ENCODE peak calls at places on chromosomes 13 and 19, in nine cellular contexts. One of them, this sample, is unnamed.

GRCh38 chr13:30159446-30159839 is 147.9 kb downstream of the KATNAL1 start:
- DNase-seq in non-pigmented ciliary epithelial cell: peak; percentile 76
- DNase-seq in HT1080: peak; percentile 95
- DNase-seq in NCI-H2081: no peak
- DNase-seq in HEK293T: no peak
- DNase-seq in CD8-positive, alpha-beta memory T cell: no peak
- DNase-seq in HAP-1: no peak
- DNase-seq in activated CD4-positive, alpha-beta T cell treated with anti-CD3 and anti-CD28 coated beads for 24 hours: peak; percentile 33
- DNase-seq in effector memory CD4-positive, alpha-beta T cell: no peak
- DNase-seq in this sample: no peak

GRCh38 chr19:44808463-44809371 is at the start of gene BCAM:
- DNase-seq in effector memory CD4-positive, alpha-beta T cell: no peak
- DNase-seq in HAP-1: peak; percentile 84
- DNase-seq in HEK293T: peak; percentile 79
- DNase-seq in CD8-positive, alpha-beta memory T cell: no peak
- DNase-seq in NCI-H2081: peak; percentile 52
- DNase-seq in activated CD4-positive, alpha-beta T cell treated with anti-CD3 and anti-CD28 coated beads for 24 hours: no peak
- DNase-seq in HT1080: no peak
- DNase-seq in non-pigmented ciliary epithelial cell: no peak
- DNase-seq in this sample: peak; percentile 57

GRCh38 chr13:98429081-98429480 is 147.8 kb downstream of the STK24 start:
- DNase-seq in NCI-H2081: no peak
- DNase-seq in effector memory CD4-positive, alpha-beta T cell: no peak
- DNase-seq in activated CD4-positive, alpha-beta T cell treated with anti-CD3 and anti-CD28 coated beads for 24 hours: no peak
- DNase-seq in HAP-1: no peak
- DNase-seq in non-pigmented ciliary epithelial cell: no peak
- DNase-seq in HEK293T: no peak
- DNase-seq in CD8-positive, alpha-beta memory T cell: no peak
- DNase-seq in HT1080: no peak
- DNase-seq in this sample: no peak

GRCh38 chr19:18713550-18714117 is 30.2 kb downstream of the CRTC1 start:
- DNase-seq in NCI-H2081: no peak
- DNase-seq in effector memory CD4-positive, alpha-beta T cell: no peak
- DNase-seq in HAP-1: no peak
- DNase-seq in CD8-positive, alpha-beta memory T cell: no peak
- DNase-seq in HT1080: no peak
- DNase-seq in non-pigmented ciliary epithelial cell: no peak
- DNase-seq in activated CD4-positive, alpha-beta T cell treated with anti-CD3 and anti-CD28 coated beads for 24 hours: no peak
- DNase-seq in HEK293T: no peak
- DNase-seq in this sample: no peak

GRCh38 chr19:18253716-18254115 is 20.5 kb downstream of the IQCN start:
- DNase-seq in CD8-positive, alpha-beta memory T cell: no peak
- DNase-seq in HAP-1: no peak
- DNase-seq in activated CD4-positive, alpha-beta T cell treated with anti-CD3 and anti-CD28 coated beads for 24 hours: no peak
- DNase-seq in NCI-H2081: no peak
- DNase-seq in HEK293T: no peak
- DNase-seq in non-pigmented ciliary epithelial cell: no peak
- DNase-seq in effector memory CD4-positive, alpha-beta T cell: no peak
- DNase-seq in HT1080: no peak
- DNase-seq in this sample: no peak

GRCh38 chr13:108283110-108283509 is 13.6 kb downstream of the TNFSF13B start:
- DNase-seq in HEK293T: no peak
- DNase-seq in effector memory CD4-positive, alpha-beta T cell: no peak
- DNase-seq in non-pigmented ciliary epithelial cell: no peak
- DNase-seq in CD8-positive, alpha-beta memory T cell: no peak
- DNase-seq in HAP-1: no peak
- DNase-seq in activated CD4-positive, alpha-beta T cell treated with anti-CD3 and anti-CD28 coated beads for 24 hours: no peak
- DNase-seq in NCI-H2081: no peak
- DNase-seq in HT1080: no peak
- DNase-seq in this sample: no peak

GRCh38 chr13:95256086-95256485 is 45.2 kb downstream of the ABCC4 start:
- DNase-seq in NCI-H2081: no peak
- DNase-seq in HAP-1: no peak
- DNase-seq in HT1080: peak; percentile 97
- DNase-seq in effector memory CD4-positive, alpha-beta T cell: no peak
- DNase-seq in activated CD4-positive, alpha-beta T cell treated with anti-CD3 and anti-CD28 coated beads for 24 hours: no peak
- DNase-seq in HEK293T: no peak
- DNase-seq in non-pigmented ciliary epithelial cell: peak; percentile 94
- DNase-seq in CD8-positive, alpha-beta memory T cell: no peak
- DNase-seq in this sample: peak; percentile 0

GRCh38 chr19:40799558-40800338 is 757 bp downstream of the EGLN2 start:
- DNase-seq in HT1080: no peak
- DNase-seq in NCI-H2081: no peak
- DNase-seq in CD8-positive, alpha-beta memory T cell: peak; percentile 27
- DNase-seq in HAP-1: peak; percentile 58
- DNase-seq in activated CD4-positive, alpha-beta T cell treated with anti-CD3 and anti-CD28 coated beads for 24 hours: no peak
- DNase-seq in effector memory CD4-positive, alpha-beta T cell: no peak
- DNase-seq in HEK293T: peak; percentile 33
- DNase-seq in non-pigmented ciliary epithelial cell: no peak
- DNase-seq in this sample: peak; percentile 33

GRCh38 chr19:31126236-31126635 is 223.0 kb downstream of the TSHZ3 start:
- DNase-seq in non-pigmented ciliary epithelial cell: no peak
- DNase-seq in effector memory CD4-positive, alpha-beta T cell: no peak
- DNase-seq in HT1080: no peak
- DNase-seq in NCI-H2081: no peak
- DNase-seq in CD8-positive, alpha-beta memory T cell: no peak
- DNase-seq in HEK293T: no peak
- DNase-seq in activated CD4-positive, alpha-beta T cell treated with anti-CD3 and anti-CD28 coated beads for 24 hours: no peak
- DNase-seq in HAP-1: no peak
- DNase-seq in this sample: no peak

GRCh38 chr19:47430041-47430802 is 10.9 kb upstream of the MEIS3 start:
- DNase-seq in activated CD4-positive, alpha-beta T cell treated with anti-CD3 and anti-CD28 coated beads for 24 hours: no peak
- DNase-seq in CD8-positive, alpha-beta memory T cell: no peak
- DNase-seq in HAP-1: no peak
- DNase-seq in effector memory CD4-positive, alpha-beta T cell: no peak
- DNase-seq in non-pigmented ciliary epithelial cell: no peak
- DNase-seq in HT1080: no peak
- DNase-seq in HEK293T: no peak
- DNase-seq in NCI-H2081: no peak
- DNase-seq in this sample: no peak

GRCh38 chr19:2546128-2547032 is 70.5 kb downstream of the GADD45B start:
- DNase-seq in activated CD4-positive, alpha-beta T cell treated with anti-CD3 and anti-CD28 coated beads for 24 hours: no peak
- DNase-seq in HAP-1: peak; percentile 67
- DNase-seq in NCI-H2081: no peak
- DNase-seq in CD8-positive, alpha-beta memory T cell: no peak
- DNase-seq in effector memory CD4-positive, alpha-beta T cell: no peak
- DNase-seq in non-pigmented ciliary epithelial cell: no peak
- DNase-seq in HT1080: no peak
- DNase-seq in HEK293T: no peak
- DNase-seq in this sample: no peak

GRCh38 chr19:1867359-1867724 is 4.0 kb upstream of the KLF16 start:
- DNase-seq in CD8-positive, alpha-beta memory T cell: no peak
- DNase-seq in HEK293T: no peak
- DNase-seq in non-pigmented ciliary epithelial cell: no peak
- DNase-seq in HT1080: no peak
- DNase-seq in effector memory CD4-positive, alpha-beta T cell: no peak
- DNase-seq in activated CD4-positive, alpha-beta T cell treated with anti-CD3 and anti-CD28 coated beads for 24 hours: no peak
- DNase-seq in NCI-H2081: no peak
- DNase-seq in HAP-1: no peak
- DNase-seq in this sample: no peak

GRCh38 chr13:101447852-101448251 is 4.6 kb upstream of the ITGBL1 start:
- DNase-seq in activated CD4-positive, alpha-beta T cell treated with anti-CD3 and anti-CD28 coated beads for 24 hours: no peak
- DNase-seq in CD8-positive, alpha-beta memory T cell: no peak
- DNase-seq in HEK293T: no peak
- DNase-seq in non-pigmented ciliary epithelial cell: no peak
- DNase-seq in HAP-1: no peak
- DNase-seq in HT1080: peak; percentile 67
- DNase-seq in NCI-H2081: no peak
- DNase-seq in effector memory CD4-positive, alpha-beta T cell: no peak
- DNase-seq in this sample: no peak

GRCh38 chr13:113855931-113856715 is 7.8 kb downstream of the GAS6 start:
- DNase-seq in HEK293T: no peak
- DNase-seq in effector memory CD4-positive, alpha-beta T cell: no peak
- DNase-seq in HAP-1: no peak
- DNase-seq in non-pigmented ciliary epithelial cell: no peak
- DNase-seq in NCI-H2081: no peak
- DNase-seq in HT1080: no peak
- DNase-seq in activated CD4-positive, alpha-beta T cell treated with anti-CD3 and anti-CD28 coated beads for 24 hours: no peak
- DNase-seq in CD8-positive, alpha-beta memory T cell: no peak
- DNase-seq in this sample: no peak

GRCh38 chr13:27360562-27360961 is 63.9 kb upstream of the GTF3A start:
- DNase-seq in HT1080: no peak
- DNase-seq in HAP-1: no peak
- DNase-seq in activated CD4-positive, alpha-beta T cell treated with anti-CD3 and anti-CD28 coated beads for 24 hours: no peak
- DNase-seq in CD8-positive, alpha-beta memory T cell: no peak
- DNase-seq in non-pigmented ciliary epithelial cell: no peak
- DNase-seq in NCI-H2081: no peak
- DNase-seq in effector memory CD4-positive, alpha-beta T cell: no peak
- DNase-seq in HEK293T: no peak
- DNase-seq in this sample: no peak

GRCh38 chr19:42132030-42132628 is at the start of gene POU2F2:
- DNase-seq in non-pigmented ciliary epithelial cell: no peak
- DNase-seq in NCI-H2081: no peak
- DNase-seq in HT1080: peak; percentile 47
- DNase-seq in HAP-1: no peak
- DNase-seq in HEK293T: no peak
- DNase-seq in CD8-positive, alpha-beta memory T cell: peak; percentile 87
- DNase-seq in effector memory CD4-positive, alpha-beta T cell: peak; percentile 85
- DNase-seq in activated CD4-positive, alpha-beta T cell treated with anti-CD3 and anti-CD28 coated beads for 24 hours: peak; percentile 79
- DNase-seq in this sample: no peak

GRCh38 chr19:45468803-45469131 is 971 bp downstream of the FOSB start:
- DNase-seq in NCI-H2081: no peak
- DNase-seq in CD8-positive, alpha-beta memory T cell: no peak
- DNase-seq in HAP-1: no peak
- DNase-seq in activated CD4-positive, alpha-beta T cell treated with anti-CD3 and anti-CD28 coated beads for 24 hours: no peak
- DNase-seq in effector memory CD4-positive, alpha-beta T cell: no peak
- DNase-seq in HEK293T: no peak
- DNase-seq in HT1080: no peak
- DNase-seq in non-pigmented ciliary epithelial cell: no peak
- DNase-seq in this sample: no peak

GRCh38 chr13:40193290-40194203 is 472.9 kb downstream of the FOXO1 start:
- DNase-seq in activated CD4-positive, alpha-beta T cell treated with anti-CD3 and anti-CD28 coated beads for 24 hours: no peak
- DNase-seq in HEK293T: no peak
- DNase-seq in NCI-H2081: no peak
- DNase-seq in CD8-positive, alpha-beta memory T cell: no peak
- DNase-seq in non-pigmented ciliary epithelial cell: no peak
- DNase-seq in HT1080: no peak
- DNase-seq in effector memory CD4-positive, alpha-beta T cell: no peak
- DNase-seq in HAP-1: no peak
- DNase-seq in this sample: no peak